ENCODE peak calls at places on chromosomes 2 and 18, in five cellular contexts. Q is heart left ventricle, J is spleen, O is adrenal gland, T is transverse colon. E is an unnamed sample.

GRCh38 chr2:72913531-72914225 is 3.6 kb upstream of the EMX1 start:
- DNase-seq in Q (no peak), J (no peak), O (no peak), T (no peak), E (no peak)

GRCh38 chr2:3727397-3728045 is 24.1 kb downstream of the DCDC2C start:
- DNase-seq in Q (no peak), J (no peak), O (no peak), T (no peak), E (no peak)

GRCh38 chr2:99877963-99878362 is 264.4 kb downstream of the AFF3 start:
- DNase-seq in Q (no peak), J (no peak), O (no peak), T (no peak), E (no peak)

GRCh38 chr2:114661926-114662670 is 219.7 kb downstream of the DPP10 start:
- DNase-seq in Q (no peak), J (peak), O (peak), T (no peak), E (no peak)

GRCh38 chr2:234187646-234188174 is 137.2 kb downstream of the SPP2 start:
- DNase-seq in Q (no peak), J (no peak), O (no peak), T (no peak), E (no peak)

GRCh38 chr2:108287169-108287568 is 1.5 kb upstream of the SULT1C2 start:
- DNase-seq in Q (no peak), J (no peak), O (no peak), T (no peak), E (no peak)

GRCh38 chr2:234911271-234911670 is 40.5 kb upstream of the SH3BP4 start:
- DNase-seq in Q (peak), J (no peak), O (peak), T (no peak), E (no peak)

GRCh38 chr2:130864830-130865229 is 28.1 kb downstream of the ARHGEF4 start:
- DNase-seq in Q (no peak), J (no peak), O (no peak), T (peak), E (no peak)

GRCh38 chr18:13620206-13620672 is 106.1 kb downstream of the FAM210A start:
- DNase-seq in Q (no peak), J (peak), O (no peak), T (no peak), E (no peak)

GRCh38 chr2:31534636-31535035 is 46.1 kb downstream of the SRD5A2 start:
- DNase-seq in Q (no peak), J (no peak), O (no peak), T (no peak), E (no peak)

GRCh38 chr2:240701736-240702639 is 10.3 kb downstream of the AQP12A start:
- DNase-seq in Q (peak), J (peak), O (no peak), T (no peak), E (no peak)

GRCh38 chr2:90069290-90069894 is 1377.9 kb downstream of the RPIA start:
- DNase-seq in Q (peak), J (no peak), O (peak), T (peak), E (peak)

GRCh38 chr2:45190481-45190880 is 181.2 kb upstream of the SIX2 start:
- DNase-seq in Q (no peak), J (no peak), O (no peak), T (no peak), E (no peak)

GRCh38 chr2:30252723-30253688 is 21.7 kb downstream of the LBH start:
- DNase-seq in Q (peak), J (no peak), O (peak), T (peak), E (peak)
- TF ChIP-seq POLR2A in Q (no peak), J (no peak), O (peak), T (no peak), E (peak)

GRCh38 chr2:169478745-169479256 is 493 bp upstream of the BBS5 start:
- DNase-seq in Q (no peak), J (no peak), O (no peak), T (no peak), E (no peak)
- TF ChIP-seq POLR2A in Q (no peak), J (no peak), O (no peak), T (no peak), E (no peak)

GRCh38 chr2:159798376-159798724 is 342 bp upstream of the CD302 start:
- DNase-seq in Q (no peak), J (no peak), O (no peak), T (no peak), E (no peak)

GRCh38 chr2:159795781-159796667 is 2.0 kb downstream of the CD302 start:
- DNase-seq in Q (no peak), J (no peak), O (no peak), T (no peak), E (no peak)

GRCh38 chr2:159799833-159800232 is 1.8 kb upstream of the CD302 start:
- DNase-seq in Q (no peak), J (no peak), O (no peak), T (no peak), E (no peak)

GRCh38 chr2:159801925-159802324 is 3.9 kb upstream of the CD302 start:
- DNase-seq in Q (no peak), J (no peak), O (no peak), T (no peak), E (no peak)

GRCh38 chr2:159797468-159798375 is at the start of gene CD302:
- DNase-seq in Q (peak), J (peak), O (peak), T (peak), E (peak)
- TF ChIP-seq POLR2A in Q (no peak), J (no peak), O (peak), T (peak), E (no peak)

GRCh38 chr2:38075436-38076249 is at the start of gene CYP1B1:
- DNase-seq in Q (peak), J (peak), O (peak), T (no peak), E (no peak)

GRCh38 chr2:38076250-38076709 is 329 bp upstream of the CYP1B1 start:
- DNase-seq in Q (peak), J (peak), O (peak), T (peak), E (peak)

GRCh38 chr2:38077431-38077769 is 1.4 kb upstream of the CYP1B1 start:
- DNase-seq in Q (no peak), J (no peak), O (no peak), T (no peak), E (no peak)

GRCh38 chr2:38074775-38075435 is 1.0 kb downstream of the CYP1B1 start:
- DNase-seq in Q (peak), J (peak), O (peak), T (no peak), E (peak)

DNA sequence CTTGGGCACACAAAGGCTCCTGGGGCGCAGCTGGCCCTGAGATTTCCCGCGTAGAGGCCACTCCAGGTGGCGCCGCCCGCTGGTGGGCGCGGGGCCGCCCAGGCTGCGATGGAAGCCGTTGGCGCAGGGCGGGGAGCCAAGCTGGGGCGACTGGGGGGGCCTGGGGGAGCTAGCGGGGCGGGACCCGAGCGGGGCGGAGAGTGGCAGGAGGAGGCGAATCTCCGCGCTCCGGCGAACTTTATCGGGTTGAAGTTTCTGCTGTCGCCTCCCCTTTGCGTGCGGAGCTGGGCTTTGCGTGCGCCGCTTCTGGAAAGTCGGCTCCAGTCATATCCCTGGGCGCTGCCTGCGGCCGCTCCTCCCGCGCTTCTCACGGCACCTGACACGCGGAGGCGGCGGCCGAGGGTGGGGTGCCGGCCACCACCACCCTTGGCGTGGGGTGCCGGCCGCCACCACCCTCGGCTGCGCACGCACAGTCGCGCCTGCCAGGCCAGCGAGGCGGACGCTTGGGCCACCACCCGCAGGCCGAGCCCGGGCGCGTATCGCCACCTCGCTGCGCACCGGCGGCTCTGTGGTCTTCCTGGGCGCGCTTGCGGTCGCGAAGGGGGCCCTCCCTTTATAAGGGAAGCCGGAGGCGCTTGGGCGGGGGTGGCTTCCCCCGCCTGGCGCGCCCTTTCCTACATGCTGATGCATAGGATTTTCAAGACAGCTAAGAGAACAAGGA is 919 bp upstream of the CYP1B1 start:
- DNase-seq in Q (peak), J (peak), O (peak), T (peak), E (peak)
- TF ChIP-seq POLR2A in Q (no peak), J (no peak), O (peak), T (no peak), E (peak)

GRCh38 chr2:43288417-43289305 is 62.3 kb upstream of the ZFP36L2 start:
- DNase-seq in Q (no peak), J (no peak), O (no peak), T (no peak), E (peak)

GRCh38 chr2:43284967-43285366 is 58.6 kb upstream of the ZFP36L2 start:
- DNase-seq in Q (no peak), J (no peak), O (no peak), T (no peak), E (peak)

GRCh38 chr2:43280994-43281393 is 54.6 kb upstream of the ZFP36L2 start:
- DNase-seq in Q (no peak), J (no peak), O (no peak), T (no peak), E (no peak)

GRCh38 chr2:43285987-43286386 is 59.6 kb upstream of the ZFP36L2 start:
- DNase-seq in Q (no peak), J (no peak), O (no peak), T (no peak), E (no peak)
- TF ChIP-seq POLR2A in Q (no peak), J (no peak), O (no peak), T (no peak), E (no peak)

DNA sequence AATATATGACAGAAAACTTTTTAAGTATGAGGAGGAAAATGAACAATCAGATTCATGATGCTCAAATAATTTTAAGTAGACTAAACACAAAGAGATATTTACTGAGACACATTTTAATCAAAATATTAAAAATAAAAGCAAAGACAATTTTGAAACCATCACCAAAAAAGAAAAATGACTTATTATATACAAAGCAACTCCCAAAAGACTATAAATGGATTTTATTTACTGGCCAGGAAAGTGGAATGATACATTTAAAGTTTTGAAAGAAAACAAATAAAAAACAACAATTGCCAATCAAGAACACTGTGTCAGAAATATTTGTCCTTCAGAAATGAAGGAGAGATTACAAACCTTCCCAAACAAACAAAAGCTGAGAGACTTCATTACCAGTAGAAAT is 968.5 kb upstream of the CELF4 start:
- DNase-seq in Q (no peak), J (no peak), O (no peak), T (no peak), E (no peak)
- TF ChIP-seq POLR2A in Q (no peak), J (no peak), O (no peak), T (no peak), E (no peak)

DNA sequence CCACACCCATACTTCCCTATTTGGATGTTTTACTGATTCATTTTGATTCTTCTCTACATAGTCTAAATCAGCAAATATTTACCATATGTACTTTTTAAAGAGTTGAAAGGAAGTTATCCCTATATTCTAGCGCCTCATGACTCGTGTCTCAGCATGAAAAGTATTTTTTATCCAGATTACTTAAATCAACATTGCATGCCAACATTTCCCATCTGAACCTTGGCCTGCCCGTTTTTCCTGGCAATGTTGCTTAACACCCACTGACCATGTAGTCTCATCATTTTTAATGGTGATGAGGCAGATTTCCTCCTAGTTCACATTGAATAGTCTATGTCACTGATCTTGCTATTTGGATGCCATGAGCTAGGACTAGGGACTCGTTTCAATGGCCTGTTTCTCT is 13.2 kb upstream of the SCYGR5 start:
- DNase-seq in Q (no peak), J (no peak), O (no peak), T (no peak), E (no peak)
- TF ChIP-seq POLR2A in Q (no peak), J (no peak), O (no peak), T (no peak), E (no peak)

DNA sequence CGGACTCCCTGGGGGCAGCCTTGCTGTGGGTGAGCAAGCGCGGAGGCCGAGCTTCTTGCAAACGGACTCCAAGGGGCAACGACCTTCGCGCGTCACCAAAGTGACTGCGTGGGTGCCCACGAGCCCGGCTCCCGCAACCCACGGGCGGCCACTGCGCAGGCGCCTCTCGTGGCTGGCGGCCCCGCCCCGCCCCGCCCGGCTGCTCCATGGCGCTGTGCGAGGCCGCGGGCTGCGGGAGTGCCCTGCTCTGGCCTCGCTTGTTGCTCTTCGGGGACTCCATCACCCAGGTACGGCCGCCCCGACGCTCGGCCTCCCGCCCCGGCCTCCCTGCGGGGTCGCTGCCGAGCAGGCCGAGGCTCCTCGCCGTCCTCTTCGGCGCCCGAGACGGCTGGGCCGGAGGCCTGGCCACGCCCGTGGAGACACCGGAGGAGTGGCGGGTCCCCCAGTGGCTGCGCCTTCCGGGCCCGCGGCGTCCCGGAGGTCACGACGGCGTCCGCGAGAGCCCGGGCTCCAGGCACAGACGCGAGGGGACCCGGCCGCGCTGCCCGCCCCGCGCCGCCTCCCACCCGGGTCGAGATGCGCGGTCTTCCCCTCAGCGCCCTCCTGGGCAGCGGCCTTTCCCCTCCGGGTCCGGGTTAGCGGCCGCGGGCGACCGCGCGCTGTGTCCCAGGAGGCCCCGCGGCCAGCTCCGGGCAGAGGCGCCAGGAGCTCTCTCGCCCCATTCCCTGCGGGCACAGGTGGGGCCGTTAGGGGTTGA is at the start of gene IAH1:
- DNase-seq in Q (peak), J (peak), O (peak), T (peak), E (peak)
- TF ChIP-seq POLR2A in Q (no peak), J (peak), O (peak), T (no peak), E (peak)

GRCh38 chr2:201196803-201197202 is 13.9 kb downstream of the CASP10 start:
- DNase-seq in Q (no peak), J (no peak), O (no peak), T (no peak), E (no peak)

GRCh38 chr2:201199847-201200246 is 16.9 kb downstream of the CASP10 start:
- DNase-seq in Q (no peak), J (no peak), O (no peak), T (no peak), E (no peak)

GRCh38 chr2:201201371-201201770 is 18.4 kb downstream of the CASP10 start:
- DNase-seq in Q (no peak), J (no peak), O (no peak), T (no peak), E (no peak)

GRCh38 chr2:201203916-201204654 is 21.1 kb downstream of the CASP10 start:
- DNase-seq in Q (no peak), J (no peak), O (no peak), T (no peak), E (no peak)

DNA sequence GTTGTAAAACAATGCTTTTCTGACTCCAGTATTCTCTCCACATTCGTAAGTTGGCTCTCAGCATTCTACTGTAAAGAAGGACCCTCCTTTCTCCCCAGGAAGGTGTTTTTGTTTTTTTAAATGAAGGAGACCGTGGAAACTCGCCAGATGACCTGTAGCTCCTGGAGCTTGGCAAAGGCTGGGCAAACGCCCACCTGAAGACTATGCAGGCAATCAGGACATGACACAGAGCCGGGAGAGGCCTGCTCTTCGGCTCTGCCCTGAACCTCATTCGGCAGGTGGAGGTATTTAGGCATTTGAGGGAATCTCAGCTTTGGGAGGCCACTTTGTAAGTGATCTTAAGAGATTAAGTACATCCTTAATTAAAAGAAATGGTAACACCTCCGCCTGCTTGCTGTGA is 17.4 kb downstream of the CASP10 start:
- DNase-seq in Q (no peak), J (no peak), O (no peak), T (no peak), E (no peak)
- TF ChIP-seq POLR2A in Q (no peak), J (no peak), O (no peak), T (no peak), E (no peak)

GRCh38 chr2:207768168-207768890 is 1.4 kb downstream of the FZD5 start:
- DNase-seq in Q (peak), J (peak), O (peak), T (peak), E (peak)
- TF ChIP-seq POLR2A in Q (no peak), J (no peak), O (peak), T (peak), E (no peak)

E was measured in erythroblast.